ENCODE peak calls at places on chromosomes 11 and 22, in five cellular contexts. N is fibroblast of lung, Z is left lobe of liver, P is PC-9, E is fibroblast of villous mesenchyme. U is an unnamed sample.

GRCh38 chr11:11420512-11420911 is 67.5 kb upstream of the CSNK2A3 start:
- DNase-seq in N (no peak), Z (no peak), P (no peak), E (no peak), U (no peak)

GRCh38 chr11:111526501-111526900 is 11.9 kb downstream of the HOATZ start:
- DNase-seq in N (peak), Z (no peak), P (peak), E (peak), U (no peak)

GRCh38 chr11:56624661-56625110 is 10.0 kb upstream of the OR5M1 start:
- DNase-seq in N (peak), Z (no peak), P (peak), E (peak), U (no peak)

GRCh38 chr22:22176929-22177616 is 67.5 kb upstream of the VPREB1 start:
- DNase-seq in N (no peak), Z (no peak), P (no peak), E (no peak), U (no peak)

GRCh38 chr11:31921066-31921465 is 109.9 kb upstream of the PAX6 start:
- DNase-seq in N (peak), Z (no peak), P (peak), E (peak), U (no peak)

GRCh38 chr22:27491888-27492287 is 309.7 kb downstream of the MN1 start:
- DNase-seq in N (no peak), Z (no peak), P (no peak), E (no peak), U (no peak)

GRCh38 chr22:39661842-39662676 is 91.5 kb downstream of the CACNA1I start:
- DNase-seq in N (no peak), Z (no peak), P (no peak), E (no peak), U (no peak)

GRCh38 chr11:13143486-13144297 is 133.9 kb upstream of the BMAL1 start:
- DNase-seq in N (no peak), Z (no peak), P (peak), E (no peak), U (no peak)

GRCh38 chr11:57514538-57515331 is 767 bp downstream of the SLC43A1 start:
- DNase-seq in N (peak), Z (peak), P (no peak), E (peak), U (peak)

GRCh38 chr22:44693756-44694155 is 8.2 kb upstream of the PRR5 start:
- DNase-seq in N (no peak), Z (no peak), P (no peak), E (no peak), U (no peak)

GRCh38 chr11:23127706-23128105 is 267.4 kb upstream of the CCDC179 start:
- DNase-seq in N (no peak), Z (no peak), P (no peak), E (no peak), U (no peak)

GRCh38 chr22:46726066-46726985 is 11.7 kb downstream of the CERK start:
- DNase-seq in N (no peak), Z (peak), P (no peak), E (peak), U (no peak)

GRCh38 chr11:12161137-12161536 is 50.7 kb downstream of the MICAL2 start:
- DNase-seq in N (no peak), Z (no peak), P (no peak), E (no peak), U (no peak)

GRCh38 chr11:6022954-6023353 is 7.6 kb downstream of the OR56A1 start:
- DNase-seq in N (peak), Z (no peak), P (no peak), E (peak), U (peak)

GRCh38 chr22:32818446-32819115 is 17.1 kb downstream of the TIMP3 start:
- DNase-seq in N (no peak), Z (no peak), P (no peak), E (no peak), U (no peak)

GRCh38 chr11:112902411-112903011 is 58.7 kb upstream of the NCAM1 start:
- DNase-seq in N (no peak), Z (no peak), P (no peak), E (no peak), U (no peak)

GRCh38 chr22:31530816-31531180 is 34.5 kb downstream of the SFI1 start:
- DNase-seq in N (peak), Z (no peak), P (no peak), E (peak), U (no peak)

GRCh38 chr11:47179655-47179991 is 2.9 kb upstream of the ARFGAP2 start:
- DNase-seq in N (no peak), Z (peak), P (no peak), E (peak), U (no peak)

GRCh38 chr22:35330258-35330861 is 30.7 kb downstream of the TOM1 start:
- DNase-seq in N (peak), Z (peak), P (peak), E (peak), U (peak)

GRCh38 chr11:62266558-62266957 is 3.4 kb upstream of the SCGB2A2 start:
- DNase-seq in N (peak), Z (no peak), P (no peak), E (no peak), U (no peak)

GRCh38 chr11:129375731-129376657 is at the start of gene BARX2:
- DNase-seq in N (peak), Z (no peak), P (peak), E (peak), U (peak)

GRCh38 chr11:125372088-125372487 is 124.0 kb downstream of the FEZ1 start:
- DNase-seq in N (no peak), Z (no peak), P (no peak), E (no peak), U (no peak)

GRCh38 chr11:67466962-67467771 is 1.9 kb downstream of the TMEM134 start:
- DNase-seq in N (no peak), Z (no peak), P (no peak), E (no peak), U (no peak)

GRCh38 chr11:116690623-116691022 is 82.2 kb downstream of the BUD13 start:
- DNase-seq in N (no peak), Z (no peak), P (no peak), E (no peak), U (no peak)

GRCh38 chr22:23270212-23270733 is 90.0 kb downstream of the BCR start:
- DNase-seq in N (no peak), Z (no peak), P (no peak), E (peak), U (no peak)

GRCh38 chr11:2730323-2731284 is 30.8 kb upstream of the KCNQ1OT1 start:
- DNase-seq in N (no peak), Z (no peak), P (no peak), E (no peak), U (no peak)

GRCh38 chr11:117197516-117198456 is 1.4 kb upstream of the TAGLN start:
- DNase-seq in N (peak), Z (no peak), P (no peak), E (no peak), U (no peak)

GRCh38 chr11:68683952-68684384 is 376 bp upstream of the GAL start:
- DNase-seq in N (no peak), Z (no peak), P (no peak), E (no peak), U (no peak)

GRCh38 chr11:76919887-76920746 is 59.4 kb downstream of the ACER3 start:
- DNase-seq in N (peak), Z (peak), P (peak), E (peak), U (peak)

GRCh38 chr11:133892584-133893380 is 47.5 kb upstream of the SPATA19 start:
- DNase-seq in N (no peak), Z (peak), P (no peak), E (no peak), U (no peak)

GRCh38 chr22:48942698-48943566 is 884.7 kb downstream of the BRD1 start:
- DNase-seq in N (no peak), Z (peak), P (no peak), E (no peak), U (no peak)

GRCh38 chr11:76206327-76207081 is at the start of gene WNT11:
- DNase-seq in N (peak), Z (no peak), P (peak), E (peak), U (peak)

GRCh38 chr22:26610072-26610958 is 7.5 kb downstream of the CRYBB1 start:
- DNase-seq in N (peak), Z (no peak), P (no peak), E (peak), U (no peak)